ENCODE peak calls at places on chromosomes 13 and 19, in ten cellular contexts. D is GM23338; Q is thoracic aorta; B is naive thymus-derived CD4-positive, alpha-beta T cell; Z is heart left ventricle; C is trophoblast cell; U is heart right ventricle; X is PC-3; H is SJCRH30; W is breast epithelium. V is an unnamed sample.

GRCh38 chr19:47111682-47112165 is 1.9 kb downstream of the ZC3H4 start:
- DNase-seq in D (no peak), Q (no peak), B (no peak), Z (no peak), C (no peak), U (no peak), X (no peak), H (no peak), W (no peak), V (no peak)

GRCh38 chr13:24097064-24097463 is 63.5 kb upstream of the SPATA13 start:
- DNase-seq in D (no peak), Q (no peak), B (no peak), Z (no peak), C (no peak), U (no peak), X (peak; percentile 19), H (no peak), W (no peak), V (no peak)

GRCh38 chr19:10568444-10568825 is 344 bp downstream of the CDKN2D start:
- DNase-seq in D (peak; percentile 75), Q (no peak), B (no peak), Z (no peak), C (peak; percentile 64), U (no peak), X (peak; percentile 50), H (no peak), W (peak; percentile 51), V (no peak)

GRCh38 chr19:10289836-10290438 is at the start of gene ICAM5:
- DNase-seq in D (peak; percentile 47), Q (no peak), B (peak; percentile 22), Z (no peak), C (peak; percentile 26), U (no peak), X (peak; percentile 28), H (no peak), W (no peak), V (peak; percentile 29)

GRCh38 chr19:10805075-10805757 is 30.8 kb downstream of the TMED1 start:
- DNase-seq in D (no peak), Q (no peak), B (no peak), Z (no peak), C (no peak), U (no peak), X (no peak), H (no peak), W (no peak), V (no peak)

GRCh38 chr13:60370343-60370742 is 26.7 kb upstream of the TDRD3 start:
- DNase-seq in D (no peak), Q (no peak), B (no peak), Z (no peak), C (no peak), U (no peak), X (no peak), H (no peak), W (no peak), V (no peak)

GRCh38 chr13:59780058-59780457 is 383.7 kb downstream of the DIAPH3 start:
- DNase-seq in D (no peak), Q (no peak), B (no peak), Z (no peak), C (no peak), U (no peak), X (peak; percentile 47), H (no peak), W (no peak), V (no peak)

GRCh38 chr13:71603255-71603654 is 263.7 kb downstream of the DACH1 start:
- DNase-seq in D (no peak), Q (no peak), B (no peak), Z (no peak), C (no peak), U (no peak), X (no peak), H (no peak), W (no peak), V (no peak)

GRCh38 chr13:52845766-52846566 is 2.5 kb downstream of the PCDH8 start:
- DNase-seq in D (peak; percentile 82), Q (no peak), B (no peak), Z (no peak), C (no peak), U (peak; percentile 21), X (no peak), H (no peak), W (no peak), V (no peak)
- H3K4me3 ChIP-seq in D (peak overlapping the region; percentile 91), Q (no peak overlapping the region), B (no peak overlapping the region), Z (peak overlapping the region; percentile 30), C (peak overlapping the region; percentile 72), U (peak overlapping the region; percentile 15), X (no peak overlapping the region), H (no peak overlapping the region), W (no peak overlapping the region), V (no peak overlapping the region)

DNA sequence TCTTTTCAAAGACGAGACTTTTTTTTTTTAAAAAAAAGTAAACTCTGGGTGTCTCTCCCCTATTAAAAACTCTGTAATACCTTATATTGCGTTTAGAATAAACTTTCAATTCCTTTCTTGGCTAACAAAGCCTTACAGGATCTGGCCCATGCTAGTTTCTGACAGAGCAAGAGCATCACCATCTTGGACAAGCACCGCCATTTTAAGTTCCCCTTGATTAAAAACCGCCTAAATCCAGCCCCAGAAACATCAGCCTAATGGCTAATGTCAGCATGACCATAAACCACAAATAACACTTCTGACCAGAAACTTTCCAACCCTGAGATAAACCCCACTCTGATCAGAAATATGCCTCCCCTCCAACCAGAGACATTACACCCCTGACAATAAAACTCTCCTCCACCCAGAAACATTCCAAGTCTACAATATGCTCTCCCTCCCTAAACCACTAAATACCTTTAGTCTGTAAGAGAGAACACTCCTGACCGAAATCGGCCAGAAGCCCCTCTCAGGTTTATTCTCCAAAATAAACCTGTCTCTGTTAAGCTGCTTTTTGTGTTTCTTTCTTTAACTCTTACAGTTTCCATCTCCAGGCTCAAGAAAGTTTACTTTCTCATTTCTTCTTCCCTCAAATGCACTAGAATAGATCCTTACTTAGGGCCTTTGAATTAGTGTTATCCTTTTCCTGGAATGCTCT is 1.6 kb upstream of the AKAP11 start:
- DNase-seq in D (no peak), Q (no peak), B (no peak), Z (no peak), C (no peak), U (no peak), X (no peak), H (no peak), W (no peak), V (no peak)
- H3K27ac ChIP-seq in D (no peak overlapping the region), Q (no peak overlapping the region), B (peak overlapping the region; percentile 93), Z (no peak overlapping the region), C (no peak overlapping the region), U (no peak overlapping the region), X (no peak overlapping the region), H (no peak overlapping the region), W (no peak overlapping the region), V (no peak overlapping the region)

DNA sequence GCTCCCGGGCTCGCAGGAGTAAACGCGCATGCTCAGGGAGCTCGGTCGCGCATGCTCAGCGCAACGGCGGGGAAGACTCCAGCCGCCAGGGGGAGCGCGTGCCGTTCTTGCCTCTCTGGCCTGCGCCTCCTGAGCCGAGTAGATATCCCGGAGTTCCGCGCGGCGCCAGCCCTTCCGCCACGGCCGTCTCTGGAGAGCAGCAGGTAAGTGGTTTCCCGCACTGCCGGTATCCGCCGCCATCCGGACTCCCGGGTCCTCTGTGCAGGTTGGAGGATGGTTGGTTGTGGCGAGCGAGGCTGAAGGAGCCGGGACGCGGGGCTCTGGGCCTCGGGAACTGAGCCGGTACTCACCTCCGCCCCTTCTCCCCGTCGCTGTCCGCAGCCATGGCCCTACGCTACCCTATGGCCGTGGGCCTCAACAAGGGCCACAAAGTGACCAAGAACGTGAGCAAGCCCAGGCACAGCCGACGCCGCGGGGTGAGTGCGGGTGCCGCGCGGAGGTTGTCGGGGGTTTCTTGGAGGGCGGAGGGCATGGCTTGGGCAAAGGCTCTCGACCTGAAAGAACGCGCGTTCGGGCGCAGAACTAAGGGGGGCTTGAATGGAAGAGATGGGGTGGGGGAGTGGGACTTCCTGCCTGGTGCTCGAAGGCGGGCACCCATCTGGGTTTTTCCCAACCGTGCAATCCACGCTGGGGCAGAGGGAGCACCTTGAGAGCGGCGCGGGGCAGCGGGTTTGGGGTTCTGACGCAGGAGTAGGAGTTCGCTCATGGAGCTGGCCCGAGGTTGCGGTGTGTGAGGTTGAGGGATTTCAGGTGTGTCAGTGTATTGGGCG is at the start of gene RPL36:
- DNase-seq in D (peak; percentile 97), Q (peak; percentile 74), B (peak; percentile 99), Z (peak; percentile 98), C (peak; percentile 100), U (peak; percentile 99), X (peak; percentile 99), H (peak; percentile 96), W (peak; percentile 97), V (peak; percentile 98)
- H3K36me3 ChIP-seq in D (no peaks in the 10 kb centered on the region), Q (peaks cover 33% of the 10 kb centered on the region), B (peaks cover 37% of the 10 kb centered on the region), Z (peaks cover 40% of the 10 kb centered on the region), C (peaks cover 41% of the 10 kb centered on the region), U (peaks cover 24% of the 10 kb centered on the region), X (peaks cover 46% of the 10 kb centered on the region), H (peaks cover 49% of the 10 kb centered on the region), W (peaks cover 8% of the 10 kb centered on the region), V (peaks cover 12% of the 10 kb centered on the region)

GRCh38 chr13:44142911-44143665 is 230.5 kb upstream of the SERP2 start:
- DNase-seq in D (no peak), Q (no peak), B (no peak), Z (no peak), C (peak; percentile 70), U (no peak), X (peak; percentile 68), H (no peak), W (no peak), V (no peak)

GRCh38 chr13:44140146-44140545 is 233.5 kb upstream of the SERP2 start:
- DNase-seq in D (peak; percentile 60), Q (no peak), B (no peak), Z (no peak), C (no peak), U (no peak), X (no peak), H (no peak), W (no peak), V (no peak)

GRCh38 chr13:44141213-44141724 is 232.4 kb upstream of the SERP2 start:
- DNase-seq in D (peak; percentile 47), Q (no peak), B (no peak), Z (no peak), C (peak; percentile 57), U (no peak), X (no peak), H (no peak), W (peak; percentile 27), V (no peak)

GRCh38 chr13:44142540-44142867 is 231.1 kb upstream of the SERP2 start:
- DNase-seq in D (peak; percentile 25), Q (no peak), B (no peak), Z (no peak), C (no peak), U (no peak), X (no peak), H (no peak), W (no peak), V (no peak)

DNA sequence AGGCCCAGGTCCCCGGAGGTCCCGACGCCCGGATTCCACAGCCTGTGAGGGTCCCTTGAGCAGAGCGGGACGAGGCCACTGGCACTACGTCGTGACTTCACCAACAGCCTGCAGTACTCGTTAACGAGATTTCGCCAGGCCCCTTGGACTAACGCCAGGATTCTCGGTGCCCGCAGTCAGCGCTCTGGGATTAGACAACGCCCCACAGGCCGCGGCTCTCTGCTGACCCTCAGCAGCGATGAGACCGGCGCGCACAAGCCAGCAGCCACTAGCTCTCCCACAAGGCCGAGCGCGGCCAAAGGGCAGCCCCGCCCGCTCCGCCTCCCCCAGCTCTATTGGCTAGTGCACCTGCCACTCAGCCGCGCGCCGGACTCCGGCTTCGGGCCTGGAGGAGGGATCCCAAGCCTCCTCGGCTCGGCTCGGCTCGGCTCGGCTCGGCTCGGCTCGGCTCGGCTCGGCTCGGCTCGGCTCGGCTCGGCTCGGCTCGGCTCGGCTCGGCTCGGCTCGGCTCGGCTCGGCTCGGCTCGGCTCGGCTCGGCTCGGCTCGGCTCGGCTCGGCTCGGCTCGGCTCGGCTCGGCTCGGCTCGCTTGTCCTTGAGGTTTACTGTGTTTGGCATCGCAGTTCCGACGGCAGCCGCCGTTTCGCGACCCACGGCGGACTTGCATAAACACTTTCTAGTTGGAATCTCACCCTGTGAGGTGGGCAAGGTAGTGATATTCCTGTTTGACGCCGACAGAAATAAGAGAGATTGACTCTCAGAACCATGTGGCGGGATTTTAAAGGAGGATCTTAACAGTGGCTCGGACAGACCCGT is 231.7 kb upstream of the SERP2 start:
- DNase-seq in D (peak; percentile 95), Q (peak; percentile 91), B (peak; percentile 90), Z (peak; percentile 98), C (peak; percentile 99), U (peak; percentile 99), X (peak; percentile 93), H (peak; percentile 94), W (peak; percentile 97), V (peak; percentile 89)
- H3K4me3 ChIP-seq in D (peak overlapping the region; percentile 88), Q (peak overlapping the region; percentile 77), B (peak overlapping the region; percentile 89), Z (peak overlapping the region; percentile 73), C (peak overlapping the region; percentile 69), U (peak overlapping the region; percentile 57), X (peak overlapping the region; percentile 75), H (peak overlapping the region; percentile 65), W (peak overlapping the region; percentile 44), V (peak overlapping the region; percentile 69)

V was measured in CD8-positive, alpha-beta memory T cell.